ENCODE peak calls at places on chromosomes 2 and 18, in six cellular contexts. C is AG20443; W is AG09309; Y is stimulated activated naive B cell treated with anti-CD40 and anti-IgM and Interleukin-4, amounts not matched to agents 10 μg/mL and 1 μg/mL and 100 μg/mL, for 72 hours; Q is activated naive CD4-positive, alpha-beta T cell; R is AG04449. S is an unnamed sample.

GRCh38 chr2:239675856-239676715 is 275.3 kb upstream of the HDAC4 start:
- DNase-seq in C (no peak), W (no peak), Y (no peak), Q (no peak), R (no peak), S (no peak)

GRCh38 chr2:65315042-65315441 is 87.4 kb downstream of the ACTR2 start:
- DNase-seq in C (no peak), W (no peak), Y (no peak), Q (no peak), R (no peak), S (no peak)

GRCh38 chr2:64273524-64274398 is 129.5 kb upstream of the PELI1 start:
- DNase-seq in C (peak; percentile 89), W (peak; percentile 73), Y (no peak), Q (no peak), R (no peak), S (no peak)

GRCh38 chr18:12299862-12300261 is 8.2 kb upstream of the TUBB6 start:
- DNase-seq in C (no peak), W (no peak), Y (no peak), Q (no peak), R (no peak), S (no peak)

GRCh38 chr2:113818382-113818951 is 62.0 kb upstream of the SLC35F5 start:
- DNase-seq in C (peak; percentile 96), W (peak; percentile 99), Y (no peak), Q (no peak), R (peak; percentile 99), S (peak; percentile 56)

GRCh38 chr2:62292190-62292589 is 96.3 kb downstream of the B3GNT2 start:
- DNase-seq in C (no peak), W (no peak), Y (no peak), Q (no peak), R (no peak), S (no peak)

GRCh38 chr2:113176696-113177355 is 3.1 kb downstream of the PSD4 start:
- DNase-seq in C (no peak), W (no peak), Y (no peak), Q (no peak), R (no peak), S (no peak)

GRCh38 chr2:3443685-3444084 is 64.2 kb downstream of the TRAPPC12 start:
- DNase-seq in C (no peak), W (no peak), Y (no peak), Q (no peak), R (no peak), S (no peak)

GRCh38 chr2:38465789-38466127 is 88.7 kb upstream of the ATL2 start:
- DNase-seq in C (peak; percentile 54), W (no peak), Y (peak; percentile 3), Q (no peak), R (no peak), S (no peak)

GRCh38 chr2:158686166-158686792 is 108.8 kb upstream of the DAPL1 start:
- DNase-seq in C (peak; percentile 63), W (no peak), Y (no peak), Q (no peak), R (no peak), S (no peak)

GRCh38 chr18:10726198-10727068 is 200.6 kb downstream of the NAPG start:
- DNase-seq in C (no peak), W (no peak), Y (no peak), Q (no peak), R (no peak), S (no peak)

GRCh38 chr2:17239550-17239949 is 278.7 kb downstream of the RAD51AP2 start:
- DNase-seq in C (no peak), W (no peak), Y (no peak), Q (no peak), R (no peak), S (no peak)

GRCh38 chr2:121705390-121705789 is 31.3 kb downstream of the NIFK start:
- DNase-seq in C (no peak), W (no peak), Y (no peak), Q (no peak), R (no peak), S (no peak)

GRCh38 chr2:186862869-186863709 is 14.1 kb upstream of the ZSWIM2 start:
- DNase-seq in C (peak; percentile 40), W (peak; percentile 10), Y (no peak), Q (no peak), R (no peak), S (no peak)

GRCh38 chr2:120949957-120950590 is 214.4 kb downstream of the GLI2 start:
- DNase-seq in C (no peak), W (no peak), Y (no peak), Q (no peak), R (no peak), S (no peak)

GRCh38 chr2:7023542-7023941 is 106.3 kb downstream of the RNF144A start:
- DNase-seq in C (no peak), W (no peak), Y (no peak), Q (no peak), R (no peak), S (no peak)

GRCh38 chr2:45269149-45269793 is 260.0 kb upstream of the SIX2 start:
- DNase-seq in C (peak; percentile 41), W (no peak), Y (no peak), Q (no peak), R (no peak), S (no peak)

GRCh38 chr18:75210274-75211001 is at the start of gene TSHZ1:
- DNase-seq in C (peak; percentile 71), W (peak; percentile 79), Y (peak; percentile 31), Q (peak; percentile 3), R (peak; percentile 44), S (peak; percentile 86)

GRCh38 chr2:209600257-209601180 is 171.1 kb upstream of the UNC80 start:
- DNase-seq in C (no peak), W (no peak), Y (no peak), Q (no peak), R (no peak), S (no peak)

GRCh38 chr18:8658858-8659485 is 46.4 kb upstream of the MTCL1 start:
- DNase-seq in C (no peak), W (no peak), Y (no peak), Q (no peak), R (no peak), S (no peak)

GRCh38 chr18:33606621-33607020 is 28.6 kb downstream of the ASXL3 start:
- DNase-seq in C (no peak), W (no peak), Y (no peak), Q (no peak), R (no peak), S (no peak)

GRCh38 chr2:72165792-72166191 is 18.1 kb upstream of the CYP26B1 start:
- DNase-seq in C (no peak), W (no peak), Y (no peak), Q (no peak), R (no peak), S (no peak)

GRCh38 chr2:157216421-157216965 is 41.0 kb upstream of the GALNT5 start:
- DNase-seq in C (no peak), W (no peak), Y (no peak), Q (no peak), R (no peak), S (no peak)

GRCh38 chr2:224882291-224883171 is 159.7 kb downstream of the DOCK10 start:
- DNase-seq in C (peak; percentile 71), W (peak; percentile 85), Y (no peak), Q (no peak), R (peak; percentile 63), S (no peak)

GRCh38 chr2:100589527-100589926 is 26.7 kb downstream of the PDCL3 start:
- DNase-seq in C (no peak), W (no peak), Y (no peak), Q (no peak), R (no peak), S (no peak)

GRCh38 chr2:201779996-201780673 is 598 bp downstream of the ALS2 start:
- DNase-seq in C (peak; percentile 29), W (no peak), Y (no peak), Q (no peak), R (no peak), S (peak; percentile 45)

GRCh38 chr2:168155036-168155435 is 92.4 kb downstream of the STK39 start:
- DNase-seq in C (no peak), W (no peak), Y (no peak), Q (no peak), R (no peak), S (no peak)

GRCh38 chr2:239391286-239392071 is 9.3 kb downstream of the HDAC4 start:
- DNase-seq in C (no peak), W (no peak), Y (no peak), Q (no peak), R (no peak), S (no peak)

GRCh38 chr18:50870138-50870845 is 8.6 kb upstream of the ME2 start:
- DNase-seq in C (no peak), W (peak; percentile 46), Y (no peak), Q (no peak), R (no peak), S (peak; percentile 64)

GRCh38 chr2:30690126-30690561 is 117.1 kb downstream of the CAPN13 start:
- DNase-seq in C (no peak), W (no peak), Y (no peak), Q (no peak), R (no peak), S (peak; percentile 39)

GRCh38 chr2:199988176-199988575 is 32.8 kb downstream of the MAIP1 start:
- DNase-seq in C (no peak), W (no peak), Y (no peak), Q (no peak), R (no peak), S (no peak)

GRCh38 chr2:96176661-96177060 is 31.4 kb upstream of the DUSP2 start:
- DNase-seq in C (no peak), W (no peak), Y (no peak), Q (no peak), R (no peak), S (no peak)

GRCh38 chr2:191292869-191293268 is 47.7 kb downstream of the MYO1B start:
- DNase-seq in C (no peak), W (no peak), Y (no peak), Q (no peak), R (no peak), S (no peak)

GRCh38 chr2:44566059-44566458 is 204.3 kb downstream of the CAMKMT start:
- DNase-seq in C (no peak), W (no peak), Y (no peak), Q (no peak), R (no peak), S (no peak)

GRCh38 chr2:239953418-239954061 is 71.6 kb downstream of the NDUFA10 start:
- DNase-seq in C (peak; percentile 47), W (no peak), Y (no peak), Q (no peak), R (no peak), S (peak; percentile 66)

GRCh38 chr2:218985325-218986091 is 524 bp upstream of the FEV start:
- DNase-seq in C (no peak), W (no peak), Y (no peak), Q (no peak), R (no peak), S (no peak)

GRCh38 chr2:230904856-230905447 is 20.1 kb downstream of the GPR55 start:
- DNase-seq in C (no peak), W (no peak), Y (no peak), Q (no peak), R (no peak), S (peak; percentile 27)